ENCODE peak calls at places on chromosome 12, in four cellular contexts. F, N, W and S are unnamed samples.

GRCh38 chr12:31868980-31869379 is 90.2 kb upstream of the RESF1 start:
- DNase-seq in F (peak; percentile 9), N (no peak), W (no peak), S (peak; percentile 27)

GRCh38 chr12:16884056-16884455 is 278.1 kb upstream of the LMO3 start:
- DNase-seq in F (no peak), N (no peak), W (no peak), S (no peak)

GRCh38 chr12:95908573-95908972 is 33.8 kb downstream of the CCDC38 start:
- DNase-seq in F (peak; percentile 33), N (no peak), W (no peak), S (no peak)

GRCh38 chr12:93183940-93184663 is 193.6 kb upstream of the NUDT4 start:
- DNase-seq in F (no peak), N (peak; percentile 42), W (no peak), S (no peak)

GRCh38 chr12:74957231-74957630 is 252.4 kb downstream of the KCNC2 start:
- DNase-seq in F (no peak), N (no peak), W (no peak), S (no peak)

GRCh38 chr12:102964872-102965271 is 7.4 kb downstream of the ASCL1 start:
- DNase-seq in F (no peak), N (no peak), W (no peak), S (no peak)

GRCh38 chr12:33942172-33942571 is 80.1 kb upstream of the ALG10 start:
- DNase-seq in F (no peak), N (no peak), W (no peak), S (no peak)

GRCh38 chr12:6301721-6302120 is 8.8 kb upstream of the PLEKHG6 start:
- DNase-seq in F (no peak), N (no peak), W (no peak), S (no peak)

GRCh38 chr12:10310926-10311705 is 3.4 kb downstream of the KLRD1 start:
- DNase-seq in F (no peak), N (no peak), W (no peak), S (no peak)

GRCh38 chr12:66945189-66945817 is 266.4 kb upstream of the GRIP1 start:
- DNase-seq in F (no peak), N (no peak), W (no peak), S (no peak)

GRCh38 chr12:113222730-113223531 is 1.7 kb downstream of the TPCN1 start:
- DNase-seq in F (peak; percentile 72), N (no peak), W (no peak), S (peak; percentile 67)

GRCh38 chr12:57591567-57592325 is 754 bp downstream of the PIP4K2C start:
- DNase-seq in F (peak; percentile 44), N (no peak), W (no peak), S (no peak)

GRCh38 chr12:114683709-114684097 is 272 bp downstream of the TBX3 start:
- DNase-seq in F (no peak), N (no peak), W (no peak), S (no peak)